ENCODE peak calls at places on chromosome 2, in five cellular contexts. A is GM12878, J is HepG2, K is HEK293T, R is H1. B is an unnamed sample.
A peak's percentile ranks its signal among the peaks of the same experiment; 100 is the strongest.

GRCh38 chr2:219459460-219460311 is 25.0 kb downstream of the SPEG start:
- DNase-seq in A (no peak), J (peak; percentile 58), K (peak; percentile 86), R (no peak), B (no peak)

GRCh38 chr2:25979006-25979405 is 3.3 kb downstream of the KIF3C start:
- DNase-seq in A (no peak), J (no peak), K (no peak), R (no peak), B (no peak)

GRCh38 chr2:62163106-62163831 is 32.6 kb upstream of the B3GNT2 start:
- DNase-seq in A (no peak), J (no peak), K (no peak), R (no peak), B (no peak)

GRCh38 chr2:9780368-9781130 is 62.7 kb upstream of the TAF1B start:
- DNase-seq in A (no peak), J (no peak), K (no peak), R (no peak), B (no peak)

GRCh38 chr2:61712060-61712459 is 141.8 kb downstream of the FAM161A start:
- DNase-seq in A (no peak), J (no peak), K (no peak), R (no peak), B (no peak)

GRCh38 chr2:217832987-217833386 is 169.8 kb downstream of the TNS1 start:
- DNase-seq in A (no peak), J (no peak), K (no peak), R (no peak), B (no peak)

GRCh38 chr2:25251032-25251460 is 82.7 kb upstream of the POMC start:
- DNase-seq in A (no peak), J (no peak), K (no peak), R (no peak), B (no peak)

GRCh38 chr2:32129086-32129485 is 36.6 kb upstream of the SLC30A6 start:
- DNase-seq in A (no peak), J (no peak), K (no peak), R (no peak), B (no peak)

GRCh38 chr2:71882949-71883472 is 264.7 kb downstream of the CYP26B1 start:
- DNase-seq in A (no peak), J (peak; percentile 94), K (no peak), R (no peak), B (no peak)

GRCh38 chr2:65620524-65620923 is 188.1 kb upstream of the SPRED2 start:
- DNase-seq in A (no peak), J (no peak), K (no peak), R (no peak), B (no peak)

GRCh38 chr2:27184115-27184514 is 27.7 kb upstream of the ATRAID start:
- DNase-seq in A (no peak), J (peak; percentile 43), K (no peak), R (no peak), B (no peak)

GRCh38 chr2:86518498-86518897 is 44.7 kb downstream of the CHMP3 start:
- DNase-seq in A (no peak), J (peak; percentile 39), K (no peak), R (no peak), B (no peak)

GRCh38 chr2:49162151-49162550 is 7.8 kb upstream of the FSHR start:
- DNase-seq in A (no peak), J (no peak), K (no peak), R (no peak), B (no peak)

GRCh38 chr2:157032019-157032418 is 225.5 kb upstream of the GALNT5 start:
- DNase-seq in A (no peak), J (peak; percentile 46), K (no peak), R (no peak), B (no peak)

GRCh38 chr2:71846669-71847291 is 300.9 kb downstream of the CYP26B1 start:
- DNase-seq in A (no peak), J (no peak), K (no peak), R (no peak), B (no peak)

GRCh38 chr2:62038980-62039771 is 133.7 kb downstream of the COMMD1 start:
- DNase-seq in A (peak; percentile 98), J (no peak), K (no peak), R (no peak), B (no peak)

GRCh38 chr2:88099798-88100488 is 27.9 kb downstream of the FABP1 start:
- DNase-seq in A (no peak), J (no peak), K (peak; percentile 85), R (peak; percentile 88), B (peak; percentile 99)

GRCh38 chr2:179917272-179917671 is 55.9 kb upstream of the ZNF385B start:
- DNase-seq in A (no peak), J (peak; percentile 13), K (no peak), R (no peak), B (no peak)

GRCh38 chr2:112597537-112598322 is 13.3 kb downstream of the CHCHD5 start:
- DNase-seq in A (no peak), J (no peak), K (no peak), R (no peak), B (no peak)

GRCh38 chr2:216949685-216950397 is 90.0 kb upstream of the TNP1 start:
- DNase-seq in A (peak; percentile 19), J (no peak), K (no peak), R (no peak), B (no peak)

GRCh38 chr2:112811841-112812306 is 24.7 kb downstream of the IL1B start:
- DNase-seq in A (no peak), J (peak; percentile 24), K (no peak), R (no peak), B (no peak)

GRCh38 chr2:8333177-8333831 is 348.6 kb upstream of the ID2 start:
- DNase-seq in A (no peak), J (no peak), K (no peak), R (no peak), B (no peak)

GRCh38 chr2:8332646-8333045 is 349.2 kb upstream of the ID2 start:
- DNase-seq in A (no peak), J (no peak), K (no peak), R (no peak), B (no peak)

GRCh38 chr2:8334866-8335325 is 347.0 kb upstream of the ID2 start:
- DNase-seq in A (no peak), J (no peak), K (no peak), R (no peak), B (no peak)

GRCh38 chr2:8342407-8342806 is 339.4 kb upstream of the ID2 start:
- DNase-seq in A (no peak), J (no peak), K (no peak), R (no peak), B (no peak)

GRCh38 chr2:8337321-8337720 is 344.5 kb upstream of the ID2 start:
- DNase-seq in A (no peak), J (no peak), K (no peak), R (no peak), B (no peak)
- TF ChIP-seq SUZ12 in A (no peak), J (no peak), K (no peak), R (no peak), B (no peak)

GRCh38 chr2:4992226-4992625 is 700.0 kb upstream of the SOX11 start:
- DNase-seq in A (no peak), J (no peak), K (no peak), R (no peak), B (no peak)
- TF ChIP-seq SUZ12 in A (no peak), J (no peak), K (no peak), R (no peak), B (no peak)

DNA sequence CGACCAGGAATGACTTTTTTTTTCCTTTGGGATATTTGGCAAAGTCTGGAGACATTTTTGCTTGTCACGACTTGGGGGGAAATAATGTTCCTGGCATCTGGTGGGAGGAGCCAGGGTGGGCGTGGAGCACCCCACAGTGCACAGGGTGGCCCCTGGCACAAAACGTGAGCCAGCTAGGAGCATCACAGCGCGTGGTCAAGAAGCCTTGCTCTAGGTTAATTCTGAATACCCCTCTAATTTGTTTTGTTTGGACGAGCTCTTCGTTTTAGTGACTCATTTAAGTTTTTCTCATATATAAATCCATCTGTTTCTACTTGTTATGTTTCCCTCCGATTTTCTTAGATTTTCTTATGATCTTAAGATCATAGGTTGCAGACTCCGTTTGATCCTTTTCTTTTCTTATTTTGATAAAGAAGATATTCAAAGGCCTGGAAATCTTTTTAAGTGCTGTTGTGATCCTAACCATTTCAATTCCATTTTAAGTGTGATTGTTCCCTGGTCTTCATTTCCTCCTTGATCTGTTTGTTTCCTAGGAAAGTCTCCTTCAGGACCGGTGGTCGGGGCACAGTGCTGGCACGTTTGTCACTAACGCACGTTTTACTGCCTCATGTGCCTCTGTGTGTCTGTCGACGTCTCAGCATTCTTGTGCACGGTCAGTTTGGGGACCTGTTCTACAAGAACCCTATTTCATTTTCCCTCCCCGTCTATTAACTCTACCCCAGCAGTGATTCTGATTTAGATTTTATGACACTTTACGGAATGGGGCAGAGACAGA is 95.2 kb downstream of the TWIST2 start:
- DNase-seq in A (no peak), J (no peak), K (no peak), R (no peak), B (no peak)
- TF ChIP-seq SUZ12 in A (no peak), J (no peak), K (no peak), R (no peak), B (no peak)

GRCh38 chr2:241692448-241692847 is 5.8 kb upstream of the DTYMK start:
- DNase-seq in A (no peak), J (no peak), K (no peak), R (no peak), B (no peak)

GRCh38 chr2:241686649-241687425 is at the start of gene DTYMK:
- DNase-seq in A (peak; percentile 74), J (peak; percentile 94), K (peak; percentile 93), R (no peak), B (peak; percentile 88)

GRCh38 chr2:241690202-241690717 is 3.6 kb upstream of the DTYMK start:
- DNase-seq in A (no peak), J (no peak), K (no peak), R (no peak), B (no peak)

GRCh38 chr2:241686322-241686648 is 330 bp downstream of the DTYMK start:
- DNase-seq in A (no peak), J (no peak), K (no peak), R (no peak), B (no peak)

GRCh38 chr2:241689306-241689705 is 2.7 kb upstream of the DTYMK start:
- DNase-seq in A (no peak), J (no peak), K (no peak), R (no peak), B (no peak)
- TF ChIP-seq SUZ12 in A (no peak), J (no peak), K (no peak), R (no peak), B (no peak)

GRCh38 chr2:226411727-226412360 is 387.8 kb downstream of the IRS1 start:
- DNase-seq in A (no peak), J (peak; percentile 95), K (no peak), R (no peak), B (no peak)
- TF ChIP-seq SUZ12 in A (no peak), J (no peak), K (no peak), R (no peak), B (no peak)

GRCh38 chr2:38108907-38109731 is 33.2 kb upstream of the CYP1B1 start:
- DNase-seq in A (no peak), J (no peak), K (no peak), R (no peak), B (no peak)

GRCh38 chr2:38113036-38113435 is 37.1 kb upstream of the CYP1B1 start:
- DNase-seq in A (no peak), J (no peak), K (no peak), R (no peak), B (no peak)

GRCh38 chr2:38107738-38108410 is 31.9 kb upstream of the CYP1B1 start:
- DNase-seq in A (no peak), J (no peak), K (no peak), R (no peak), B (peak; percentile 80)

GRCh38 chr2:38106420-38107182 is 30.6 kb upstream of the CYP1B1 start:
- DNase-seq in A (no peak), J (no peak), K (no peak), R (no peak), B (no peak)

GRCh38 chr2:38109732-38110181 is 33.8 kb upstream of the CYP1B1 start:
- DNase-seq in A (no peak), J (peak; percentile 12), K (no peak), R (no peak), B (no peak)
- TF ChIP-seq SUZ12 in A (no peak), J (no peak), K (no peak), R (no peak), B (no peak)